ENCODE peak calls at places on chromosomes 11 and 22, in seven cellular contexts. One of them, this sample, is unnamed.

GRCh38 chr11:108632041-108632440 is 32.8 kb upstream of the DDX10 start:
- DNase-seq in choroid plexus epithelial cell: no peak
- DNase-seq in CD8-positive, alpha-beta T cell: no peak
- DNase-seq in Calu3: no peak
- DNase-seq in stimulated activated CD4-positive, alpha-beta T cell treated with anti-CD3 and anti-CD28 coated beads, Interleukin-15, amount 100 ng/mL, for 24 hours: no peak
- DNase-seq in RWPE1: no peak
- DNase-seq in activated T-cell treated with anti-CD3 and anti-CD28 coated beads, Interleukin-2, amount 50 U/mL, for 72 hours: no peak
- DNase-seq in this sample: no peak

GRCh38 chr11:59901306-59901705 is 22.7 kb downstream of the OOSP3 start:
- DNase-seq in choroid plexus epithelial cell: peak
- DNase-seq in CD8-positive, alpha-beta T cell: no peak
- DNase-seq in Calu3: peak
- DNase-seq in stimulated activated CD4-positive, alpha-beta T cell treated with anti-CD3 and anti-CD28 coated beads, Interleukin-15, amount 100 ng/mL, for 24 hours: no peak
- DNase-seq in RWPE1: peak
- DNase-seq in activated T-cell treated with anti-CD3 and anti-CD28 coated beads, Interleukin-2, amount 50 U/mL, for 72 hours: no peak
- DNase-seq in this sample: no peak

GRCh38 chr11:85961930-85962363 is 106.8 kb downstream of the CCDC83 start:
- DNase-seq in choroid plexus epithelial cell: peak
- DNase-seq in CD8-positive, alpha-beta T cell: no peak
- DNase-seq in Calu3: no peak
- DNase-seq in stimulated activated CD4-positive, alpha-beta T cell treated with anti-CD3 and anti-CD28 coated beads, Interleukin-15, amount 100 ng/mL, for 24 hours: no peak
- DNase-seq in RWPE1: peak
- DNase-seq in activated T-cell treated with anti-CD3 and anti-CD28 coated beads, Interleukin-2, amount 50 U/mL, for 72 hours: no peak
- DNase-seq in this sample: peak

GRCh38 chr22:31055322-31056159 is 25.6 kb upstream of the SMTN start:
- DNase-seq in choroid plexus epithelial cell: peak
- DNase-seq in CD8-positive, alpha-beta T cell: no peak
- DNase-seq in Calu3: peak
- DNase-seq in stimulated activated CD4-positive, alpha-beta T cell treated with anti-CD3 and anti-CD28 coated beads, Interleukin-15, amount 100 ng/mL, for 24 hours: no peak
- DNase-seq in RWPE1: peak
- DNase-seq in activated T-cell treated with anti-CD3 and anti-CD28 coated beads, Interleukin-2, amount 50 U/mL, for 72 hours: no peak
- DNase-seq in this sample: peak

GRCh38 chr11:33552756-33553155 is 147.9 kb downstream of the C11orf91 start:
- DNase-seq in choroid plexus epithelial cell: no peak
- DNase-seq in CD8-positive, alpha-beta T cell: no peak
- DNase-seq in Calu3: no peak
- DNase-seq in stimulated activated CD4-positive, alpha-beta T cell treated with anti-CD3 and anti-CD28 coated beads, Interleukin-15, amount 100 ng/mL, for 24 hours: no peak
- DNase-seq in RWPE1: no peak
- DNase-seq in activated T-cell treated with anti-CD3 and anti-CD28 coated beads, Interleukin-2, amount 50 U/mL, for 72 hours: no peak
- DNase-seq in this sample: no peak

GRCh38 chr11:61384271-61385242 is 7.8 kb upstream of the TMEM216 start:
- DNase-seq in choroid plexus epithelial cell: peak
- DNase-seq in CD8-positive, alpha-beta T cell: no peak
- DNase-seq in Calu3: no peak
- DNase-seq in stimulated activated CD4-positive, alpha-beta T cell treated with anti-CD3 and anti-CD28 coated beads, Interleukin-15, amount 100 ng/mL, for 24 hours: no peak
- DNase-seq in RWPE1: no peak
- DNase-seq in activated T-cell treated with anti-CD3 and anti-CD28 coated beads, Interleukin-2, amount 50 U/mL, for 72 hours: no peak
- DNase-seq in this sample: peak

GRCh38 chr11:102920118-102920684 is 35.3 kb downstream of the MMP13 start:
- DNase-seq in choroid plexus epithelial cell: no peak
- DNase-seq in CD8-positive, alpha-beta T cell: no peak
- DNase-seq in Calu3: no peak
- DNase-seq in stimulated activated CD4-positive, alpha-beta T cell treated with anti-CD3 and anti-CD28 coated beads, Interleukin-15, amount 100 ng/mL, for 24 hours: no peak
- DNase-seq in RWPE1: no peak
- DNase-seq in activated T-cell treated with anti-CD3 and anti-CD28 coated beads, Interleukin-2, amount 50 U/mL, for 72 hours: no peak
- DNase-seq in this sample: no peak

GRCh38 chr22:30733081-30733680 is 38.5 kb downstream of the OSBP2 start:
- DNase-seq in choroid plexus epithelial cell: peak
- DNase-seq in CD8-positive, alpha-beta T cell: no peak
- DNase-seq in Calu3: no peak
- DNase-seq in stimulated activated CD4-positive, alpha-beta T cell treated with anti-CD3 and anti-CD28 coated beads, Interleukin-15, amount 100 ng/mL, for 24 hours: no peak
- DNase-seq in RWPE1: no peak
- DNase-seq in activated T-cell treated with anti-CD3 and anti-CD28 coated beads, Interleukin-2, amount 50 U/mL, for 72 hours: no peak
- DNase-seq in this sample: no peak

GRCh38 chr22:19419464-19420178 is 11.9 kb downstream of the HIRA start:
- DNase-seq in choroid plexus epithelial cell: peak
- DNase-seq in CD8-positive, alpha-beta T cell: peak
- DNase-seq in Calu3: no peak
- DNase-seq in stimulated activated CD4-positive, alpha-beta T cell treated with anti-CD3 and anti-CD28 coated beads, Interleukin-15, amount 100 ng/mL, for 24 hours: peak
- DNase-seq in RWPE1: no peak
- DNase-seq in activated T-cell treated with anti-CD3 and anti-CD28 coated beads, Interleukin-2, amount 50 U/mL, for 72 hours: peak
- DNase-seq in this sample: no peak

GRCh38 chr11:79493555-79494171 is 52.8 kb upstream of the TENM4 start:
- DNase-seq in choroid plexus epithelial cell: peak
- DNase-seq in CD8-positive, alpha-beta T cell: no peak
- DNase-seq in Calu3: peak
- DNase-seq in stimulated activated CD4-positive, alpha-beta T cell treated with anti-CD3 and anti-CD28 coated beads, Interleukin-15, amount 100 ng/mL, for 24 hours: peak
- DNase-seq in RWPE1: peak
- DNase-seq in activated T-cell treated with anti-CD3 and anti-CD28 coated beads, Interleukin-2, amount 50 U/mL, for 72 hours: peak
- DNase-seq in this sample: peak

GRCh38 chr11:20840341-20840740 is 171.0 kb downstream of the NELL1 start:
- DNase-seq in choroid plexus epithelial cell: no peak
- DNase-seq in CD8-positive, alpha-beta T cell: no peak
- DNase-seq in Calu3: no peak
- DNase-seq in stimulated activated CD4-positive, alpha-beta T cell treated with anti-CD3 and anti-CD28 coated beads, Interleukin-15, amount 100 ng/mL, for 24 hours: no peak
- DNase-seq in RWPE1: no peak
- DNase-seq in activated T-cell treated with anti-CD3 and anti-CD28 coated beads, Interleukin-2, amount 50 U/mL, for 72 hours: no peak
- DNase-seq in this sample: peak

GRCh38 chr11:92764128-92764527 is 205.3 kb upstream of the MTNR1B start:
- DNase-seq in choroid plexus epithelial cell: no peak
- DNase-seq in CD8-positive, alpha-beta T cell: no peak
- DNase-seq in Calu3: no peak
- DNase-seq in stimulated activated CD4-positive, alpha-beta T cell treated with anti-CD3 and anti-CD28 coated beads, Interleukin-15, amount 100 ng/mL, for 24 hours: no peak
- DNase-seq in RWPE1: no peak
- DNase-seq in activated T-cell treated with anti-CD3 and anti-CD28 coated beads, Interleukin-2, amount 50 U/mL, for 72 hours: no peak
- DNase-seq in this sample: no peak

GRCh38 chr11:69240332-69241074 is 53.5 kb upstream of the MYEOV start:
- DNase-seq in choroid plexus epithelial cell: peak
- DNase-seq in CD8-positive, alpha-beta T cell: no peak
- DNase-seq in Calu3: peak
- DNase-seq in stimulated activated CD4-positive, alpha-beta T cell treated with anti-CD3 and anti-CD28 coated beads, Interleukin-15, amount 100 ng/mL, for 24 hours: peak
- DNase-seq in RWPE1: no peak
- DNase-seq in activated T-cell treated with anti-CD3 and anti-CD28 coated beads, Interleukin-2, amount 50 U/mL, for 72 hours: no peak
- DNase-seq in this sample: no peak

GRCh38 chr11:106644824-106645223 is 373.5 kb downstream of the GUCY1A2 start:
- DNase-seq in choroid plexus epithelial cell: peak
- DNase-seq in CD8-positive, alpha-beta T cell: no peak
- DNase-seq in Calu3: no peak
- DNase-seq in stimulated activated CD4-positive, alpha-beta T cell treated with anti-CD3 and anti-CD28 coated beads, Interleukin-15, amount 100 ng/mL, for 24 hours: no peak
- DNase-seq in RWPE1: no peak
- DNase-seq in activated T-cell treated with anti-CD3 and anti-CD28 coated beads, Interleukin-2, amount 50 U/mL, for 72 hours: no peak
- DNase-seq in this sample: no peak

GRCh38 chr11:48058064-48058463 is 77.7 kb downstream of the PTPRJ start:
- DNase-seq in choroid plexus epithelial cell: no peak
- DNase-seq in CD8-positive, alpha-beta T cell: no peak
- DNase-seq in Calu3: no peak
- DNase-seq in stimulated activated CD4-positive, alpha-beta T cell treated with anti-CD3 and anti-CD28 coated beads, Interleukin-15, amount 100 ng/mL, for 24 hours: no peak
- DNase-seq in RWPE1: no peak
- DNase-seq in activated T-cell treated with anti-CD3 and anti-CD28 coated beads, Interleukin-2, amount 50 U/mL, for 72 hours: no peak
- DNase-seq in this sample: no peak

GRCh38 chr11:66159585-66159984 is 89.5 kb downstream of the PACS1 start:
- DNase-seq in choroid plexus epithelial cell: no peak
- DNase-seq in CD8-positive, alpha-beta T cell: no peak
- DNase-seq in Calu3: no peak
- DNase-seq in stimulated activated CD4-positive, alpha-beta T cell treated with anti-CD3 and anti-CD28 coated beads, Interleukin-15, amount 100 ng/mL, for 24 hours: no peak
- DNase-seq in RWPE1: no peak
- DNase-seq in activated T-cell treated with anti-CD3 and anti-CD28 coated beads, Interleukin-2, amount 50 U/mL, for 72 hours: no peak
- DNase-seq in this sample: no peak

GRCh38 chr11:14418801-14419417 is 59.9 kb upstream of the RRAS2 start:
- DNase-seq in choroid plexus epithelial cell: peak
- DNase-seq in CD8-positive, alpha-beta T cell: no peak
- DNase-seq in Calu3: no peak
- DNase-seq in stimulated activated CD4-positive, alpha-beta T cell treated with anti-CD3 and anti-CD28 coated beads, Interleukin-15, amount 100 ng/mL, for 24 hours: no peak
- DNase-seq in RWPE1: peak
- DNase-seq in activated T-cell treated with anti-CD3 and anti-CD28 coated beads, Interleukin-2, amount 50 U/mL, for 72 hours: no peak
- DNase-seq in this sample: no peak

GRCh38 chr11:31327417-31327816 is 42.1 kb downstream of the DCDC1 start:
- DNase-seq in choroid plexus epithelial cell: no peak
- DNase-seq in CD8-positive, alpha-beta T cell: no peak
- DNase-seq in Calu3: no peak
- DNase-seq in stimulated activated CD4-positive, alpha-beta T cell treated with anti-CD3 and anti-CD28 coated beads, Interleukin-15, amount 100 ng/mL, for 24 hours: no peak
- DNase-seq in RWPE1: no peak
- DNase-seq in activated T-cell treated with anti-CD3 and anti-CD28 coated beads, Interleukin-2, amount 50 U/mL, for 72 hours: no peak
- DNase-seq in this sample: no peak

GRCh38 chr11:95650271-95650670 is 139.3 kb downstream of the FAM76B start:
- DNase-seq in choroid plexus epithelial cell: no peak
- DNase-seq in CD8-positive, alpha-beta T cell: no peak
- DNase-seq in Calu3: no peak
- DNase-seq in stimulated activated CD4-positive, alpha-beta T cell treated with anti-CD3 and anti-CD28 coated beads, Interleukin-15, amount 100 ng/mL, for 24 hours: no peak
- DNase-seq in RWPE1: no peak
- DNase-seq in activated T-cell treated with anti-CD3 and anti-CD28 coated beads, Interleukin-2, amount 50 U/mL, for 72 hours: no peak
- DNase-seq in this sample: no peak

GRCh38 chr11:72684236-72684912 is 10.2 kb upstream of the PDE2A start:
- DNase-seq in choroid plexus epithelial cell: peak
- DNase-seq in CD8-positive, alpha-beta T cell: peak
- DNase-seq in Calu3: peak
- DNase-seq in stimulated activated CD4-positive, alpha-beta T cell treated with anti-CD3 and anti-CD28 coated beads, Interleukin-15, amount 100 ng/mL, for 24 hours: peak
- DNase-seq in RWPE1: peak
- DNase-seq in activated T-cell treated with anti-CD3 and anti-CD28 coated beads, Interleukin-2, amount 50 U/mL, for 72 hours: peak
- DNase-seq in this sample: peak

GRCh38 chr22:43152355-43153071 is 1.2 kb downstream of the TSPO start:
- DNase-seq in choroid plexus epithelial cell: peak
- DNase-seq in CD8-positive, alpha-beta T cell: peak
- DNase-seq in Calu3: peak
- DNase-seq in stimulated activated CD4-positive, alpha-beta T cell treated with anti-CD3 and anti-CD28 coated beads, Interleukin-15, amount 100 ng/mL, for 24 hours: peak
- DNase-seq in RWPE1: peak
- DNase-seq in activated T-cell treated with anti-CD3 and anti-CD28 coated beads, Interleukin-2, amount 50 U/mL, for 72 hours: peak
- DNase-seq in this sample: no peak

This sample was measured in SHP77.